ENCODE peak calls at places on chromosomes 13 and 19, in nine cellular contexts. W is HT-29; A is endodermal cell; O is stimulated activated CD4-positive, alpha-beta T cell treated with anti-CD3 and anti-CD28 coated beads, Interleukin-15, amount 100 ng/mL, for 1 hour; B is MM.1S; Q is T-cell; S is AG08395; F is mucosa of descending colon; R is activated T-helper 2 cell treated with anti-CD3 and anti-CD28 coated beads, Interferon-gamma antibody, Interleukin-2, Interleukin-4, amounts not matched to agents 10 μg/mL and 5 μg/mL and 100 μg/mL, durations not matched to agents 14 hours and 24 hours and 36 hours. U is an unnamed sample.
A peak's percentile ranks its signal among the peaks of the same experiment; 100 is the strongest.

GRCh38 chr13:46211116-46211515 is 612 bp upstream of the LRRC63 start:
- DNase-seq in W (no peak), A (no peak), O (no peak), B (peak; percentile 17), Q (peak; percentile 63), S (peak; percentile 3), F (no peak), R (peak; percentile 22), U (no peak)

GRCh38 chr19:56983148-56983547 is 136.6 kb upstream of the USP29 start:
- DNase-seq in W (no peak), A (no peak), O (no peak), B (no peak), Q (no peak), S (no peak), F (no peak), R (no peak), U (no peak)

GRCh38 chr13:50838031-50838430 is 5.5 kb downstream of the DLEU7 start:
- DNase-seq in W (no peak), A (no peak), O (no peak), B (no peak), Q (no peak), S (peak; percentile 60), F (no peak), R (no peak), U (no peak)

GRCh38 chr19:40392894-40393517 is 3.0 kb upstream of the HIPK4 start:
- DNase-seq in W (peak; percentile 94), A (no peak), O (no peak), B (no peak), Q (no peak), S (no peak), F (no peak), R (no peak), U (no peak)

GRCh38 chr13:20610006-20610405 is 43.0 kb downstream of the IFT88 start:
- DNase-seq in W (no peak), A (no peak), O (no peak), B (no peak), Q (no peak), S (no peak), F (no peak), R (no peak), U (no peak)

GRCh38 chr13:95787356-95788099 is 110.6 kb downstream of the DNAJC3 start:
- DNase-seq in W (no peak), A (no peak), O (no peak), B (no peak), Q (no peak), S (no peak), F (no peak), R (no peak), U (no peak)

GRCh38 chr19:3207466-3208242 is 16.8 kb upstream of the CELF5 start:
- DNase-seq in W (no peak), A (peak; percentile 87), O (no peak), B (no peak), Q (no peak), S (no peak), F (no peak), R (no peak), U (no peak)

GRCh38 chr19:20999731-21000352 is 20.6 kb upstream of the ZNF430 start:
- DNase-seq in W (no peak), A (peak; percentile 97), O (peak; percentile 74), B (peak; percentile 88), Q (peak; percentile 86), S (peak; percentile 98), F (peak; percentile 82), R (peak; percentile 81), U (no peak)

GRCh38 chr13:25752957-25753540 is 298.8 kb downstream of the SHISA2 start:
- DNase-seq in W (no peak), A (no peak), O (no peak), B (peak; percentile 76), Q (no peak), S (peak; percentile 84), F (peak; percentile 55), R (no peak), U (no peak)

GRCh38 chr19:50859849-50860248 is 5.1 kb downstream of the KLK3 start:
- DNase-seq in W (no peak), A (no peak), O (no peak), B (no peak), Q (no peak), S (no peak), F (no peak), R (no peak), U (peak; percentile 81)

GRCh38 chr19:34662919-34663318 is 14.0 kb downstream of the SCGB2B2 start:
- DNase-seq in W (peak; percentile 84), A (peak; percentile 74), O (no peak), B (peak; percentile 80), Q (peak; percentile 61), S (peak; percentile 9), F (no peak), R (no peak), U (no peak)

GRCh38 chr19:13210941-13211340 is 60.7 kb downstream of the IER2 start:
- DNase-seq in W (no peak), A (peak; percentile 47), O (no peak), B (no peak), Q (no peak), S (no peak), F (no peak), R (no peak), U (no peak)

GRCh38 chr19:28023064-28023463 is 1189.9 kb downstream of the UQCRFS1 start:
- DNase-seq in W (no peak), A (no peak), O (no peak), B (no peak), Q (no peak), S (peak; percentile 37), F (no peak), R (no peak), U (no peak)

U was measured in mesenteric fat pad.